ENCODE peak calls at places on chromosome 3, in four cellular contexts. E is neural crest cell, I is fibroblast of pulmonary artery, K is osteocyte. C is an unnamed sample.

GRCh38 chr3:138220788-138221187 is 33.7 kb downstream of the ARMC8 start:
- DNase-seq in E (no peak), I (no peak), K (no peak), C (no peak)

GRCh38 chr3:190076601-190077444 is 43.9 kb downstream of the P3H2 start:
- DNase-seq in E (peak), K (peak), I (peak), C (no peak)

GRCh38 chr3:159416854-159417253 is 571.8 kb upstream of the IL12A start:
- DNase-seq in K (no peak), E (no peak), I (peak), C (no peak)

GRCh38 chr3:19866751-19867347 is 67.2 kb downstream of the EFHB start:
- DNase-seq in K (no peak), E (peak), I (peak), C (peak)

GRCh38 chr3:46946856-46947544 is 29.5 kb downstream of the CCDC12 start:
- DNase-seq in I (peak), K (no peak), E (no peak), C (no peak)

GRCh38 chr3:175911937-175912336 is 1052.8 kb downstream of the NAALADL2 start:
- DNase-seq in I (no peak), E (no peak), K (no peak), C (no peak)

GRCh38 chr3:117524890-117525289 is 815.3 kb downstream of the TUSC7 start:
- DNase-seq in K (no peak), E (no peak), I (peak), C (no peak)

GRCh38 chr3:134898315-134898714 is 103.3 kb downstream of the EPHB1 start:
- DNase-seq in E (no peak), I (no peak), K (no peak), C (no peak)

GRCh38 chr3:183944790-183945189 is 60.1 kb upstream of the PARL start:
- DNase-seq in K (no peak), I (no peak), E (no peak), C (no peak)

GRCh38 chr3:112582242-112582874 is 20.5 kb downstream of the SLC35A5 start:
- DNase-seq in K (no peak), I (peak), E (peak), C (no peak)

GRCh38 chr3:9914559-9915251 is 2.2 kb upstream of the IL17RC start:
- DNase-seq in K (no peak), I (no peak), E (no peak), C (no peak)

DNA sequence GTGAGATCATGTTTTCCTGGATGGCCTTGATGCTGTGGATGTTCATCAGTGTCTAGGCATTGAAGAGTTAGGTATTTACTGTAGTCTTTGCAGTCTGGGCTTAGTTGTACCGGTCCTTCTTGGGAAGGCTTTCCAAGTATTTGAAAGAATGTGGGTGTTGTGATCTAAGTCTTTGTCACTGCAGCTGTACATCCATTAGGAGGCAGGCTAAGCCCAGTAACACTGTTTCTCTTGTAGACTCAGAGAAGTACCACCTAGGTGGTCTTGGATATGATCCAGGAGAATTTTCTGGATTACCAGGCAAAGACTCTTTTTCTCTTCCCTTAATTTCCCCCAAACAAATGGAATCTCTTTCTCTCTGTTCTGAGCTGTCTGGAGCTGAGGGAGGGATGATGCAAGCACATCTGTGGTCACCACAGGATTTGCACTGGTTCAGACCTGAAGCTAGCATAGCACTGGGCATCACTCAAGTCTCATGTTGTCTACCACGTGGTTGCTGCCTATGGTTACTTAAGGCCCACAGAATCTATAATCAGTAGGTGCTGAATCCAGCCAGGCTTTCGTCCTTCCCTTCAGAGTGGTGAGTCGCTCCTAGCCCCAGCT is 227.6 kb downstream of the NECTIN3 start:
- DNase-seq in I (peak), K (no peak), E (no peak), C (no peak)
- TF ChIP-seq CTCF in I (peak), K (no peak), E (no peak), C (no peak)

GRCh38 chr3:136947477-136947876 is 10.3 kb upstream of the IL20RB start:
- DNase-seq in E (no peak), K (no peak), I (no peak), C (no peak)

GRCh38 chr3:136950583-136950982 is 7.2 kb upstream of the IL20RB start:
- DNase-seq in I (no peak), E (no peak), K (no peak), C (no peak)

GRCh38 chr3:136949146-136949545 is 8.6 kb upstream of the IL20RB start:
- DNase-seq in K (no peak), E (no peak), I (no peak), C (no peak)

GRCh38 chr3:136952292-136952691 is 5.5 kb upstream of the IL20RB start:
- DNase-seq in I (no peak), E (no peak), K (no peak), C (no peak)

GRCh38 chr3:136949708-136950107 is 8.1 kb upstream of the IL20RB start:
- DNase-seq in K (no peak), E (no peak), I (peak), C (no peak)
- TF ChIP-seq CTCF in K (peak), E (no peak), I (peak), C (no peak)

DNA sequence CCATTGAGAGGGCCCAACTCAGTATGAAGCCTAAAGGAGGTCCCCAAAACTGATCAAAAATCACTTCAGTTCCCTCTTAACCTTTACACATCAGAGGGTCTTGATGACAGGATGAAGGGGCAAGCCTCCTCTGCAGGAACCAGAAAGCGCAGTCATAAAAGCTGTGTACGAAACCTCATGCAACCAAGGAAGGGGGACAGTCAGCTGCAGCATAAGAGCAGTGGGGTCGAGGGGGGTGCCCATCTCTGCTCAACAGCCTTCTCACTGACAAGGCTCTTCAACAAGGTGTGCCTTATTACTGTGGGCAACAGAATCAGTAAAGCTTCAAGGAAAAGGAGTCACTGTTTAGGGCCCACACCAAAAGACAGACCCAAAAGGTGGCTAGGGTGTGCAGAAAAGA is 3.9 kb downstream of the POC1A start:
- DNase-seq in E (no peak), K (no peak), I (no peak), C (no peak)
- TF ChIP-seq CTCF in E (no peak), K (no peak), I (no peak), C (no peak)

DNA sequence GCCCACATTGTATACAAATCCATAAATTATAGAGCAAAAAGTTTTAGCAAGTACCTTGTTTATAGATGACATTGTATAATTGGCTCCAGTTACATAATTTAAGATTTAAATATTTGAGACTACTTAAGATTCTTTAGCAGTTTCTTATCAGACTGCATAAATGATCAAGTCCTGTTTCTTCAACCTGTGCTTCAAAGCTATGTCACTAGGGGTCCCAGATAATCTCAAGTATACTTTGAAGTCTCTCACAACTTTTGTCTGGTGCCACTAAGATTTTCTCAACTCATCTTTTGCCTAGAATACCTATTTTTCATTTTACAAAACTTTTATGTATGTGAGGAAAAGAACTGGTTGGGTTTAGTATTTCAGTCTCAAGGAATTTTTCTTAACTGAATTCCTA is 205.5 kb downstream of the STAG1 start:
- DNase-seq in I (peak), E (no peak), K (no peak), C (no peak)
- TF ChIP-seq CTCF in I (no peak), E (peak), K (peak), C (peak)

DNA sequence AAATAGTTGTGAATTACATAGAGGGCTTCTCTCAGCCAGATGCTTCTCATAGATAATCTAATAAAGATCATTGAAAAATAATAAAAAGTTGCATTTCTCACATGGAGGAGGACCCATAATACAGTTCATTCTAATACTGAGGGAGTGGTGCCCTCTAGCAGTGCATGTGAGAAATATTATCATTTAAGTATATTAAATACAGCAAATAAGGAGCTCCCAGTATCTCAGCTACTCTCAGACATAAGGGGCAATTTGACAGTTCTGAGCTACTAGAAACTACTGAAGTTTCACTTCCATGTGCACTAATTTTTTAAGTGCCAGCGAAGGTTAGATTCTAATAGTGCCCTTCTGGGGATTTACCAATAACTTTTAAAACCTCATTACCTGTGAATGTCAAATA is 188.3 kb downstream of the IL5RA start:
- DNase-seq in E (no peak), K (no peak), I (peak), C (no peak)
- TF ChIP-seq CTCF in E (peak), K (peak), I (peak), C (peak)

GRCh38 chr3:105223815-105224214 is 142.9 kb upstream of the ALCAM start:
- DNase-seq in K (no peak), E (no peak), I (no peak), C (no peak)

DNA sequence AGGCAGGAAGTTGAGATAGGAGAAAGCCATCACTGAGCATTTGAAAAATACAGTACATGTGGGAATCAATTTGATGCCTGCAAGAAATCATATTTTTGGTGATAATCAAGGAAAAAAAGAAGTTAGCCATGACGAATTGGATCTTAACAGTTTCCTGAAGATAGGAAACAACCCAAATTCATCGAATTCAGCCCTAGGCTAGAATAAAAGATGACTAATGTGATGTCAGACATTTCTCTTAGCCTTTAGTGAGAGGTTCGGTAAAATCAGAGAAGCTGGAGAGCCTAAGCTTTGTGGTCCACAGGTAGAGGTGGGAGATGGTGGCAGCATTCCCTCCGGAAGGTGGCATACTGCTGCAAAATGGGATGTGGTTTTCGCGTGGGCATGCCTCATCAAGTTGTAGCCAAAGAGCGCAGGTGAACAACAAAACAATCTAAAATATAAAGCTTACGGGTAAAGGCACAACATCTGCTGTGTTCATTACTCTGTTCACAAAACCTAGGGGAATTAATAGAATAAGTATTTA is 144.1 kb upstream of the ALCAM start:
- DNase-seq in K (no peak), E (no peak), I (no peak), C (no peak)
- TF ChIP-seq CTCF in K (no peak), E (no peak), I (no peak), C (no peak)

GRCh38 chr3:58522759-58523425 is 14.1 kb downstream of the ACOX2 start:
- DNase-seq in E (no peak), K (no peak), I (no peak), C (no peak)

GRCh38 chr3:58528629-58529028 is 8.4 kb downstream of the ACOX2 start:
- DNase-seq in K (peak), I (peak), E (no peak), C (no peak)

GRCh38 chr3:58529516-58530353 is 7.3 kb downstream of the ACOX2 start:
- DNase-seq in I (peak), K (peak), E (peak), C (peak)

GRCh38 chr3:58524326-58524888 is 12.6 kb downstream of the ACOX2 start:
- DNase-seq in E (no peak), I (no peak), K (no peak), C (no peak)

DNA sequence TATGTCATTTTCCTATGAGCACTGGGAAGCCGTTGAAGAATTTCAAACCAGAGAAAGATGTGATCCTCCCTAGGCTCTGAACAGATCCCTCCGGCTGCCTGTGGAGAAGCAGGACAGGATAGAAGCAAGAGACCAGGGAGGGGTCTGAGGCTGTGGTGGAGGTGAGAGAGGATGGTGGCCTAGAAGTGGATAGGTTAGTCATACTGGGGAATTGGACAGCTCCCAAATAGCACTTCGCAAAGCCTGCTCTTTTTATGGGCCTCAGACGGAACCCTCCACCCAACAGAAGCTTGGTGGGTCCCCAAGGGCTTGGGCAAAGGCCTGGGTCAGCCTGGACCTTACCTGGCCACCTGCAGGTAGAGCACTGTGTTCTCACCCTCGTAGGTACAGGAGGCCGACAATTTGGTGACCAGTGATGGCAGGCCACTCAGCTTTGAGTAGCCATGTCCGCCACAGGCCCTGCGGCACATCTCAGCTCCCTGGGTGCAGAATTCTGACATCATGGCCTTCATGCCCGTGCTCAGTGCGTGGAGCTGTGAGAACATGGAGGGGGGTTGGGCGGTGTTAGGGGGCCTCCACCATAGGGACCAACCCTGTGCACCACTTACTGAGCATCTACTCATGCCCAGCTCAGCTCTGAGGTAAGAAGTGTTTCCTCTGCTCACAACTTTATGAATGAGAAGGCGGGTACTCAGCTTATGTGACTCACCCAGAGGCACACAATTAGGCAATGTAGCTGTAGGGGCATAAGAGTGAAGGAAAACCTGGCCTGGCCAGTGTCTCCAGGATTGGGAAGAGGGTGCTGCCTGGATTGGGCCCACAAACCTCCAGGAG is 10.6 kb downstream of the ACOX2 start:
- DNase-seq in E (no peak), I (peak), K (no peak), C (no peak)
- TF ChIP-seq CTCF in E (no peak), I (no peak), K (no peak), C (no peak)

DNA sequence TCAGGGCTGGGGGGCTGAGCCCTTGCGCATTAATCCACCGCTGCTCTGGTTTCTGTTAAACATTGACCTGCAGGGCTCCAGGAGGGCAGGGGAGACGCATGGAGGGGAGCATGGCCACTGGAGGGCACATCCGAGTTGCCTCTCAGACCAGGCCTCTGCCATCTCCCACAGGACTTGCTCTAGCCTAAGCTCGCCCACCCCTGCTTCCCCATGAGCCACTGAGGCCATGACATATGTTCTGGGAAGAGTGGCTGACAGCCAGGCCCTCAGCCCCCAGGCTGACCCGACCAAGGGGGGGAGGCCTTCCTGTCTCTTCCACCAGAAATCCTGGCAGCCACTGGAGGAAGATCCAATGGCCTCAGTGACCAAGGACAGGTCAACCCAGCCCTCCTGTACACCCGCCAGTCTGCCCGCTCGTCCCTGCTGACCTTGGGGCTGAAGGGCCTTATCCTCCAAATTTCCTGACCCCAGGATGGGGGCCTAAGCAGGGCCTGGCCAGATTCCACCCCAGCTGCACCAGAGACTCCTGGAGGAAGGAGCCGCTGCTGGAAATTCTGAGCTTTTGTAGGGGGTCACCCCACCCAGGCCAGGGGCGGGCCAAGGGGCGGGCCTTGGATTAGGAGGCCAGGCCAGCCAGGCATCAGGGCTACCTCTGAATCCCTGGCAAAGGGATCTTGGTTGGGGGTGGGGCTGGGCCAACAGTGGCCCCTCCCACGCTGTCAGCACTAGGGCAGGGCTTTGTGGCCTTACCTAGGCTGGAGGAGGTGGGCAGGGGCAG is at the start of gene HYAL1:
- DNase-seq in K (no peak), E (no peak), I (peak), C (no peak)
- TF ChIP-seq CTCF in K (no peak), E (no peak), I (peak), C (peak)